ENCODE peak calls at places on chromosomes 5 and 9, in six cellular contexts. One of them, this sample, is unnamed.

GRCh38 chr9:137050570-137050969 is 3.3 kb downstream of the ENTPD2 start:
- DNase-seq in IMR-90: no peak
- DNase-seq in H1: no peak
- DNase-seq in H9: no peak
- DNase-seq in neuronal stem cell: no peak
- DNase-seq in mesenchymal stem cell: no peak
- DNase-seq in this sample: no peak

GRCh38 chr9:94212091-94212490 is 47.0 kb upstream of the ZNF169 start:
- DNase-seq in H1: no peak
- DNase-seq in IMR-90: peak
- DNase-seq in H9: no peak
- DNase-seq in mesenchymal stem cell: peak
- DNase-seq in neuronal stem cell: no peak
- DNase-seq in this sample: peak

GRCh38 chr9:100598641-100599145 is 20.8 kb downstream of the CAVIN4 start:
- DNase-seq in mesenchymal stem cell: peak
- DNase-seq in neuronal stem cell: peak
- DNase-seq in H9: peak
- DNase-seq in IMR-90: peak
- DNase-seq in H1: peak
- DNase-seq in this sample: peak

GRCh38 chr5:114657342-114658130 is 295.7 kb downstream of the KCNN2 start:
- DNase-seq in IMR-90: no peak
- DNase-seq in H9: no peak
- DNase-seq in H1: no peak
- DNase-seq in neuronal stem cell: no peak
- DNase-seq in mesenchymal stem cell: peak
- DNase-seq in this sample: peak

GRCh38 chr9:114008667-114009410 is 69.3 kb downstream of the AMBP start:
- DNase-seq in neuronal stem cell: no peak
- DNase-seq in mesenchymal stem cell: no peak
- DNase-seq in IMR-90: no peak
- DNase-seq in H1: peak
- DNase-seq in H9: peak
- DNase-seq in this sample: no peak

GRCh38 chr9:35938474-35939145 is 19.3 kb downstream of the OR2S2 start:
- DNase-seq in mesenchymal stem cell: no peak
- DNase-seq in neuronal stem cell: no peak
- DNase-seq in H1: no peak
- DNase-seq in IMR-90: no peak
- DNase-seq in H9: no peak
- DNase-seq in this sample: no peak

GRCh38 chr9:21782207-21782606 is 20.2 kb upstream of the MTAP start:
- DNase-seq in H1: no peak
- DNase-seq in H9: no peak
- DNase-seq in IMR-90: no peak
- DNase-seq in neuronal stem cell: no peak
- DNase-seq in mesenchymal stem cell: no peak
- DNase-seq in this sample: no peak

GRCh38 chr5:156402387-156402921 is 75.5 kb downstream of the SGCD start:
- DNase-seq in IMR-90: no peak
- DNase-seq in H1: no peak
- DNase-seq in H9: peak
- DNase-seq in neuronal stem cell: peak
- DNase-seq in mesenchymal stem cell: peak
- DNase-seq in this sample: peak

GRCh38 chr9:107158321-107158720 is 124.8 kb upstream of the RAD23B start:
- DNase-seq in neuronal stem cell: peak
- DNase-seq in H1: peak
- DNase-seq in H9: peak
- DNase-seq in IMR-90: peak
- DNase-seq in mesenchymal stem cell: peak
- DNase-seq in this sample: peak

GRCh38 chr9:74001382-74001781 is 495.8 kb upstream of the RORB start:
- DNase-seq in IMR-90: no peak
- DNase-seq in mesenchymal stem cell: no peak
- DNase-seq in H9: no peak
- DNase-seq in neuronal stem cell: no peak
- DNase-seq in H1: no peak
- DNase-seq in this sample: no peak

GRCh38 chr5:73768-74502 is 18.0 kb upstream of the PLEKHG4B start:
- DNase-seq in IMR-90: no peak
- DNase-seq in mesenchymal stem cell: no peak
- DNase-seq in neuronal stem cell: no peak
- DNase-seq in H9: no peak
- DNase-seq in H1: no peak
- DNase-seq in this sample: no peak

GRCh38 chr5:60929024-60929423 is 15.8 kb downstream of the ERCC8 start:
- DNase-seq in mesenchymal stem cell: peak
- DNase-seq in H9: no peak
- DNase-seq in IMR-90: peak
- DNase-seq in neuronal stem cell: no peak
- DNase-seq in H1: no peak
- DNase-seq in this sample: no peak

GRCh38 chr9:92333288-92333634 is 7.5 kb downstream of the CENPP start:
- DNase-seq in mesenchymal stem cell: no peak
- DNase-seq in IMR-90: no peak
- DNase-seq in neuronal stem cell: no peak
- DNase-seq in H9: no peak
- DNase-seq in H1: no peak
- DNase-seq in this sample: no peak

GRCh38 chr9:137619240-137620090 is 660 bp downstream of the EHMT1 start:
- DNase-seq in neuronal stem cell: no peak
- DNase-seq in H1: no peak
- DNase-seq in H9: no peak
- DNase-seq in mesenchymal stem cell: peak
- DNase-seq in IMR-90: peak
- DNase-seq in this sample: peak

GRCh38 chr9:114316605-114317230 is 6.2 kb upstream of the ORM1 start:
- DNase-seq in H1: peak
- DNase-seq in H9: no peak
- DNase-seq in mesenchymal stem cell: no peak
- DNase-seq in neuronal stem cell: peak
- DNase-seq in IMR-90: no peak
- DNase-seq in this sample: no peak

GRCh38 chr5:28927559-28928326 is 1889.4 kb upstream of the CDH9 start:
- DNase-seq in H1: no peak
- DNase-seq in mesenchymal stem cell: no peak
- DNase-seq in IMR-90: no peak
- DNase-seq in H9: no peak
- DNase-seq in neuronal stem cell: no peak
- DNase-seq in this sample: no peak

GRCh38 chr5:145294321-145294720 is 540.8 kb downstream of the PRELID2 start:
- DNase-seq in H1: no peak
- DNase-seq in H9: no peak
- DNase-seq in neuronal stem cell: no peak
- DNase-seq in mesenchymal stem cell: peak
- DNase-seq in IMR-90: peak
- DNase-seq in this sample: no peak

GRCh38 chr9:16316911-16317817 is 553.3 kb downstream of the BNC2 start:
- DNase-seq in IMR-90: no peak
- DNase-seq in neuronal stem cell: no peak
- DNase-seq in H1: no peak
- DNase-seq in H9: peak
- DNase-seq in mesenchymal stem cell: no peak
- DNase-seq in this sample: no peak

GRCh38 chr9:13607746-13608445 is 328.4 kb upstream of the MPDZ start:
- DNase-seq in H1: no peak
- DNase-seq in IMR-90: no peak
- DNase-seq in H9: no peak
- DNase-seq in mesenchymal stem cell: peak
- DNase-seq in neuronal stem cell: peak
- DNase-seq in this sample: peak

GRCh38 chr9:128065907-128066712 is 1.0 kb downstream of the NAIF1 start:
- DNase-seq in H9: no peak
- DNase-seq in H1: no peak
- DNase-seq in IMR-90: no peak
- DNase-seq in mesenchymal stem cell: no peak
- DNase-seq in neuronal stem cell: no peak
- DNase-seq in this sample: no peak

GRCh38 chr5:95358320-95358719 is 32.8 kb upstream of the FAM81B start:
- DNase-seq in H9: no peak
- DNase-seq in neuronal stem cell: no peak
- DNase-seq in mesenchymal stem cell: no peak
- DNase-seq in H1: no peak
- DNase-seq in IMR-90: no peak
- DNase-seq in this sample: no peak

GRCh38 chr9:132555528-132555927 is 26.9 kb upstream of the BARHL1 start:
- DNase-seq in H1: no peak
- DNase-seq in mesenchymal stem cell: no peak
- DNase-seq in H9: no peak
- DNase-seq in neuronal stem cell: no peak
- DNase-seq in IMR-90: no peak
- DNase-seq in this sample: no peak

GRCh38 chr9:132556701-132557100 is 25.7 kb upstream of the BARHL1 start:
- DNase-seq in H9: no peak
- DNase-seq in mesenchymal stem cell: no peak
- DNase-seq in neuronal stem cell: no peak
- DNase-seq in H1: no peak
- DNase-seq in IMR-90: no peak
- DNase-seq in this sample: no peak

GRCh38 chr9:132557768-132558167 is 24.6 kb upstream of the BARHL1 start:
- DNase-seq in mesenchymal stem cell: no peak
- DNase-seq in neuronal stem cell: no peak
- DNase-seq in H1: no peak
- DNase-seq in H9: no peak
- DNase-seq in IMR-90: no peak
- DNase-seq in this sample: no peak

GRCh38 chr9:132556226-132556625 is 26.2 kb upstream of the BARHL1 start:
- DNase-seq in neuronal stem cell: no peak
- DNase-seq in H9: no peak
- DNase-seq in IMR-90: no peak
- DNase-seq in H1: no peak
- DNase-seq in mesenchymal stem cell: no peak
- DNase-seq in this sample: no peak

DNA sequence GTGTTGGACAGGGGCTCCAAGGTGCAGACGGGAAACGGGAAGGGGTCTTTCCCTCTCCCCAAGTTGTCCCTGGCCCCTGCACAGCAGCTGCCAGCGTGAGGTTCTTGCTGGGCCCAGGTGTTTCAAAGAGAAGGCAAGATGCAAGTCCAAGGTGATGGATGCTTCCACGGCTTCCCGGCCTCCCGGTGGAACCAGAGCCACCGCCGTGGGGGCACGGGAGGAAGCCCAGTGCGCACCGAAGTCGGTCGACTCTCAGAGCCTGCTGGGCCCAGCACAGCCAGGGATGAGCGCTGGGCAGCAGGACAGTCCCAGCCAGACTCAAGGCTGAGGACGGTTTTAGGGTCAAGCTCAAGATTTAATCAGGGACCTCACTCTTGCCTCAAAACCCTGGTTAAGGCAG is 25.2 kb upstream of the BARHL1 start:
- DNase-seq in neuronal stem cell: no peak
- DNase-seq in H9: no peak
- DNase-seq in H1: no peak
- DNase-seq in mesenchymal stem cell: no peak
- DNase-seq in IMR-90: no peak
- DNase-seq in this sample: no peak
- H2BK15ac ChIP-seq in neuronal stem cell: peak
- H2BK15ac ChIP-seq in H9: no peak
- H2BK15ac ChIP-seq in H1: no peak
- H2BK15ac ChIP-seq in mesenchymal stem cell: no peak
- H2BK15ac ChIP-seq in IMR-90: no peak
- H2BK15ac ChIP-seq in this sample: no peak

GRCh38 chr9:85038061-85038460 is 368.5 kb downstream of the NTRK2 start:
- DNase-seq in IMR-90: no peak
- DNase-seq in H9: no peak
- DNase-seq in H1: no peak
- DNase-seq in neuronal stem cell: no peak
- DNase-seq in mesenchymal stem cell: no peak
- DNase-seq in this sample: no peak
- H2BK15ac ChIP-seq in IMR-90: no peak
- H2BK15ac ChIP-seq in H9: no peak
- H2BK15ac ChIP-seq in H1: no peak
- H2BK15ac ChIP-seq in neuronal stem cell: no peak
- H2BK15ac ChIP-seq in mesenchymal stem cell: no peak
- H2BK15ac ChIP-seq in this sample: no peak

GRCh38 chr9:5478214-5478613 is 27.9 kb downstream of the CD274 start:
- DNase-seq in neuronal stem cell: no peak
- DNase-seq in H9: no peak
- DNase-seq in IMR-90: no peak
- DNase-seq in H1: no peak
- DNase-seq in mesenchymal stem cell: no peak
- DNase-seq in this sample: no peak

GRCh38 chr9:5482194-5482593 is 28.1 kb upstream of the PDCD1LG2 start:
- DNase-seq in neuronal stem cell: no peak
- DNase-seq in IMR-90: no peak
- DNase-seq in H9: no peak
- DNase-seq in H1: no peak
- DNase-seq in mesenchymal stem cell: no peak
- DNase-seq in this sample: peak

GRCh38 chr9:5480919-5481743 is 29.2 kb upstream of the PDCD1LG2 start:
- DNase-seq in mesenchymal stem cell: no peak
- DNase-seq in neuronal stem cell: no peak
- DNase-seq in IMR-90: no peak
- DNase-seq in H9: no peak
- DNase-seq in H1: no peak
- DNase-seq in this sample: no peak

GRCh38 chr9:5479994-5480694 is 29.8 kb downstream of the CD274 start:
- DNase-seq in H1: no peak
- DNase-seq in H9: no peak
- DNase-seq in neuronal stem cell: no peak
- DNase-seq in IMR-90: no peak
- DNase-seq in mesenchymal stem cell: peak
- DNase-seq in this sample: no peak

DNA sequence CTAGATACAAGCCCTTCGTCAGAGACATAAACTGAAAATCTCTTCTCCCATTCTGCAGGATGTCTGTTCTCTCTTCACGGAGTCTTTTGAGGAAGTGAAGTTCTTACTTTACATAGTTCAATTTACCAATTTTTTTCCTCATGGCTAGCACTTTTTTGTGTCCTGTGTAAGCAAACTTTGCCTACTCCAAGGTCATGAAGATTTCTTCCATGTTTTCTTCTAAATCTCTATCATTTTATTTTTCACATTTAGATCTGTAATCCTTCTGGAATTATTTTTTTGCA is 28.6 kb upstream of the PDCD1LG2 start:
- DNase-seq in H1: no peak
- DNase-seq in IMR-90: no peak
- DNase-seq in H9: no peak
- DNase-seq in neuronal stem cell: no peak
- DNase-seq in mesenchymal stem cell: no peak
- DNase-seq in this sample: no peak
- H2BK15ac ChIP-seq in H1: no peak
- H2BK15ac ChIP-seq in IMR-90: no peak
- H2BK15ac ChIP-seq in H9: no peak
- H2BK15ac ChIP-seq in neuronal stem cell: no peak
- H2BK15ac ChIP-seq in mesenchymal stem cell: no peak
- H2BK15ac ChIP-seq in this sample: no peak

GRCh38 chr5:170305016-170305645 is 7.6 kb upstream of the LCP2 start:
- DNase-seq in H9: no peak
- DNase-seq in mesenchymal stem cell: no peak
- DNase-seq in H1: no peak
- DNase-seq in neuronal stem cell: no peak
- DNase-seq in IMR-90: no peak
- DNase-seq in this sample: no peak
- H2BK15ac ChIP-seq in H9: no peak
- H2BK15ac ChIP-seq in mesenchymal stem cell: no peak
- H2BK15ac ChIP-seq in H1: no peak
- H2BK15ac ChIP-seq in neuronal stem cell: no peak
- H2BK15ac ChIP-seq in IMR-90: no peak
- H2BK15ac ChIP-seq in this sample: no peak

GRCh38 chr9:85639675-85640186 is 102.0 kb downstream of the AGTPBP1 start:
- DNase-seq in H1: no peak
- DNase-seq in IMR-90: no peak
- DNase-seq in H9: no peak
- DNase-seq in neuronal stem cell: no peak
- DNase-seq in mesenchymal stem cell: no peak
- DNase-seq in this sample: no peak
- H2BK15ac ChIP-seq in H1: no peak
- H2BK15ac ChIP-seq in IMR-90: no peak
- H2BK15ac ChIP-seq in H9: no peak
- H2BK15ac ChIP-seq in neuronal stem cell: no peak
- H2BK15ac ChIP-seq in mesenchymal stem cell: no peak
- H2BK15ac ChIP-seq in this sample: no peak

This sample was measured in mesendoderm.